ENCODE peak calls at places on chromosomes 11 and 22, in nine cellular contexts. I is lung, J is NCI-H2227 treated with DMSO at 0.1 percent for 48 hours, X is brain microvascular endothelial cell, V is BE2C, R is aorta, N is KBM-7, Z is AG20443, M is right cardiac atrium. P is an unnamed sample.
A peak's percentile ranks its signal among the peaks of the same experiment; 100 is the strongest.

GRCh38 chr22:37089451-37089850 is 20.1 kb downstream of the TMPRSS6 start:
- DNase-seq in I (no peak), J (no peak), X (no peak), V (no peak), R (no peak), N (no peak), Z (no peak), M (no peak), P (no peak)

GRCh38 chr11:27158763-27159679 is 118.4 kb downstream of the BBOX1 start:
- DNase-seq in I (no peak), J (peak; percentile 60), X (peak; percentile 90), V (peak; percentile 36), R (peak; percentile 52), N (peak; percentile 60), Z (peak; percentile 88), M (no peak), P (peak; percentile 34)

GRCh38 chr11:48017105-48017874 is 36.9 kb downstream of the PTPRJ start:
- DNase-seq in I (no peak), J (no peak), X (no peak), V (no peak), R (no peak), N (no peak), Z (no peak), M (no peak), P (no peak)

GRCh38 chr11:65428578-65429068 is 6.0 kb downstream of the NEAT1 start:
- DNase-seq in I (peak; percentile 28), J (no peak), X (no peak), V (no peak), R (no peak), N (no peak), Z (no peak), M (no peak), P (no peak)

GRCh38 chr11:117911694-117912093 is 17.5 kb downstream of the TMPRSS13 start:
- DNase-seq in I (no peak), J (no peak), X (no peak), V (no peak), R (no peak), N (no peak), Z (no peak), M (no peak), P (no peak)

GRCh38 chr11:18392434-18393321 is 1.7 kb upstream of the LDHA start:
- DNase-seq in I (no peak), J (no peak), X (no peak), V (no peak), R (no peak), N (no peak), Z (no peak), M (no peak), P (no peak)

GRCh38 chr11:63920126-63920869 is 3.3 kb upstream of the RCOR2 start:
- DNase-seq in I (peak; percentile 45), J (no peak), X (no peak), V (peak; percentile 58), R (peak; percentile 88), N (no peak), Z (peak; percentile 70), M (peak; percentile 97), P (peak; percentile 81)

GRCh38 chr11:92717240-92717639 is 252.2 kb upstream of the MTNR1B start:
- DNase-seq in I (no peak), J (no peak), X (no peak), V (no peak), R (no peak), N (no peak), Z (no peak), M (no peak), P (no peak)

GRCh38 chr11:31487848-31488247 is 21.6 kb downstream of the IMMP1L start:
- DNase-seq in I (no peak), J (no peak), X (peak; percentile 51), V (peak; percentile 14), R (no peak), N (peak; percentile 69), Z (peak; percentile 29), M (no peak), P (no peak)

GRCh38 chr22:49658902-49659280 is 168.8 kb downstream of the BRD1 start:
- DNase-seq in I (no peak), J (no peak), X (no peak), V (no peak), R (peak; percentile 26), N (no peak), Z (no peak), M (no peak), P (no peak)

GRCh38 chr22:38316340-38317236 is 645 bp downstream of the CSNK1E start:
- DNase-seq in I (peak; percentile 44), J (peak; percentile 33), X (no peak), V (peak; percentile 56), R (peak; percentile 81), N (peak; percentile 54), Z (peak; percentile 81), M (peak; percentile 91), P (peak; percentile 59)

GRCh38 chr11:19849107-19849789 is 136.6 kb downstream of the NAV2 start:
- DNase-seq in I (no peak), J (no peak), X (no peak), V (no peak), R (no peak), N (no peak), Z (peak; percentile 41), M (peak; percentile 67), P (peak; percentile 42)

GRCh38 chr11:47216141-47216798 is 1.5 kb downstream of the DDB2 start:
- DNase-seq in I (peak; percentile 68), J (no peak), X (peak; percentile 81), V (peak; percentile 46), R (peak; percentile 73), N (peak; percentile 75), Z (peak; percentile 86), M (no peak), P (no peak)

GRCh38 chr11:75812542-75813040 is 2.4 kb upstream of the UVRAG start:
- DNase-seq in I (no peak), J (no peak), X (no peak), V (no peak), R (no peak), N (no peak), Z (no peak), M (no peak), P (no peak)

GRCh38 chr11:104073950-104074349 is 37.5 kb downstream of the DDI1 start:
- DNase-seq in I (no peak), J (no peak), X (peak; percentile 29), V (peak; percentile 9), R (peak; percentile 46), N (peak; percentile 95), Z (peak; percentile 45), M (peak; percentile 39), P (no peak)